ENCODE peak calls at places on chromosomes 4 and X, in nine cellular contexts. L, F, G, C, A, M, B, S and T are unnamed samples.

GRCh38 chrX:132748268-132748667 is 210.2 kb downstream of the HS6ST2 start:
- DNase-seq in B (no peak), L (no peak), G (no peak), F (no peak), S (no peak), A (no peak), M (no peak), C (no peak), T (no peak)

GRCh38 chrX:66110112-66110511 is 53.9 kb upstream of the HEPH start:
- DNase-seq in A (no peak), F (peak; percentile 3), S (no peak), C (peak; percentile 4), L (no peak), B (peak; percentile 19), M (peak; percentile 8), G (no peak), T (no peak)

GRCh38 chrX:44744828-44745227 is 99.0 kb upstream of the DUSP21 start:
- DNase-seq in B (no peak), A (no peak), F (no peak), S (no peak), M (no peak), G (no peak), L (no peak), C (no peak), T (no peak)

GRCh38 chr4:140252144-140252741 is 98.3 kb upstream of the MAML3 start:
- DNase-seq in A (peak; percentile 39), S (no peak), B (peak; percentile 25), C (peak; percentile 32), M (no peak), F (peak; percentile 41), G (no peak), L (no peak), T (no peak)

GRCh38 chr4:24923550-24923949 is 10.7 kb upstream of the CCDC149 start:
- DNase-seq in S (no peak), F (no peak), G (no peak), L (no peak), A (no peak), C (no peak), M (no peak), B (no peak), T (no peak)

GRCh38 chr4:3045500-3045850 is 28.9 kb downstream of the HTT-AS start:
- DNase-seq in G (no peak), F (peak; percentile 64), S (no peak), C (peak; percentile 55), B (peak; percentile 48), M (peak; percentile 23), L (no peak), A (no peak), T (no peak)

GRCh38 chr4:151227731-151228130 is 49.2 kb upstream of the PRSS48 start:
- DNase-seq in G (no peak), S (peak; percentile 72), C (peak; percentile 71), B (peak; percentile 98), A (no peak), L (peak; percentile 85), F (no peak), M (peak; percentile 62), T (no peak)

GRCh38 chrX:39165773-39166172 is 364.5 kb downstream of the MID1IP1 start:
- DNase-seq in F (no peak), B (no peak), G (no peak), A (no peak), C (no peak), S (no peak), M (no peak), L (no peak), T (no peak)

GRCh38 chr4:43282534-43282933 is 390.0 kb downstream of the GRXCR1 start:
- DNase-seq in M (no peak), G (no peak), C (no peak), B (no peak), A (no peak), L (no peak), S (no peak), F (no peak), T (no peak)

GRCh38 chr4:152747444-152747843 is 32.1 kb downstream of the TIGD4 start:
- DNase-seq in G (no peak), L (no peak), M (no peak), S (no peak), F (no peak), C (no peak), A (no peak), B (no peak), T (no peak)

GRCh38 chr4:88823058-88823919 is 125.7 kb upstream of the NAP1L5 start:
- DNase-seq in C (peak; percentile 99), G (no peak), M (peak; percentile 89), S (peak; percentile 91), B (peak; percentile 99), F (peak; percentile 58), L (peak; percentile 86), A (peak; percentile 83), T (peak; percentile 15)

GRCh38 chrX:2502668-2503519 is 2.1 kb upstream of the DHRSX start:
- DNase-seq in F (no peak), B (peak; percentile 36), G (no peak), C (peak; percentile 34), M (peak; percentile 17), A (no peak), S (no peak), L (no peak), T (no peak)

GRCh38 chr4:57763070-57763469 is 652.9 kb upstream of the IGFBP7 start:
- DNase-seq in G (no peak), C (no peak), A (no peak), M (peak; percentile 2), L (no peak), B (no peak), F (no peak), S (no peak), T (no peak)

GRCh38 chr4:67779631-67780030 is 25.4 kb upstream of the GNRHR start:
- DNase-seq in S (no peak), L (peak; percentile 89), M (no peak), G (no peak), A (no peak), B (no peak), C (no peak), F (no peak), T (no peak)

GRCh38 chr4:93832097-93832496 is 3.5 kb downstream of the ATOH1 start:
- DNase-seq in B (no peak), G (no peak), A (no peak), F (no peak), M (no peak), C (no peak), L (no peak), S (no peak), T (no peak)

GRCh38 chr4:184142121-184143000 is 75.3 kb downstream of the ENPP6 start:
- DNase-seq in G (no peak), L (no peak), C (no peak), F (no peak), S (no peak), B (no peak), M (no peak), A (no peak), T (no peak)

GRCh38 chr4:42627887-42628646 is 28.8 kb downstream of the ATP8A1 start:
- DNase-seq in L (no peak), C (no peak), B (peak; percentile 14), M (no peak), S (no peak), A (no peak), G (no peak), F (peak; percentile 51), T (no peak)

GRCh38 chr4:40178672-40179071 is 18.2 kb upstream of the RHOH start:
- DNase-seq in M (no peak), C (no peak), A (no peak), B (no peak), F (no peak), G (no peak), S (no peak), L (no peak), T (no peak)

GRCh38 chr4:101527186-101527585 is 179.9 kb upstream of the PPP3CA start:
- DNase-seq in A (no peak), C (no peak), F (peak; percentile 60), L (peak; percentile 10), S (no peak), B (no peak), M (peak; percentile 2), G (no peak), T (no peak)

GRCh38 chr4:172554588-172554987 is 614.0 kb upstream of the GALNT7 start:
- DNase-seq in C (no peak), G (no peak), A (no peak), F (no peak), B (no peak), L (no peak), S (no peak), M (no peak), T (no peak)

GRCh38 chr4:147955827-147956565 is 224.1 kb downstream of the ARHGAP10 start:
- DNase-seq in S (no peak), F (no peak), G (no peak), M (no peak), A (no peak), C (no peak), B (peak; percentile 12), L (no peak), T (no peak)

GRCh38 chrX:139532834-139533233 is 2.3 kb downstream of the F9 start:
- DNase-seq in F (no peak), B (no peak), L (no peak), C (no peak), A (no peak), M (no peak), S (no peak), G (no peak), T (no peak)

GRCh38 chr4:174524242-174524641 is 2.0 kb upstream of the HPGD start:
- DNase-seq in L (no peak), A (no peak), M (no peak), C (no peak), G (no peak), B (no peak), F (no peak), S (no peak), T (no peak)

GRCh38 chrX:14607446-14607845 is 78.1 kb downstream of the GLRA2 start:
- DNase-seq in A (no peak), S (no peak), C (no peak), L (no peak), G (no peak), B (no peak), F (no peak), M (no peak), T (no peak)